ENCODE peak calls at places on chromosome 16, in eight cellular contexts. L, N, P, G, Q, X, T and F are unnamed samples.

GRCh38 chr16:88393034-88393433 is 10.3 kb downstream of the ZNF469 start:
- DNase-seq in P (no peak), Q (no peak), X (no peak), T (no peak), G (no peak), L (no peak), N (no peak), F (no peak)

GRCh38 chr16:16124438-16124837 is 98.9 kb downstream of the ABCC6 start:
- DNase-seq in N (no peak), L (no peak), Q (no peak), T (no peak), G (no peak), X (no peak), P (no peak), F (no peak)

GRCh38 chr16:22898874-22899348 is 84.9 kb downstream of the HS3ST2 start:
- DNase-seq in P (peak; percentile 97), X (no peak), N (peak; percentile 4), L (peak; percentile 17), Q (no peak), T (peak; percentile 52), G (peak; percentile 42), F (peak; percentile 27)

GRCh38 chr16:72198021-72198420 is 26.1 kb upstream of the PMFBP1 start:
- DNase-seq in G (no peak), L (peak; percentile 59), X (no peak), Q (no peak), N (peak; percentile 22), T (no peak), P (no peak), F (no peak)

GRCh38 chr16:69567031-69567680 is 1.4 kb downstream of the NFAT5 start:
- DNase-seq in X (no peak), P (peak; percentile 68), G (no peak), T (peak; percentile 26), N (no peak), Q (peak; percentile 37), L (no peak), F (no peak)

GRCh38 chr16:3490911-3491629 is 4.2 kb downstream of the C16orf90 start:
- DNase-seq in X (no peak), Q (no peak), G (no peak), N (no peak), T (no peak), P (peak; percentile 71), L (no peak), F (no peak)

GRCh38 chr16:23318639-23319038 is 16.5 kb downstream of the SCNN1B start:
- DNase-seq in G (no peak), L (no peak), N (no peak), T (no peak), P (no peak), X (no peak), Q (no peak), F (no peak)

GRCh38 chr16:50313596-50314483 is 47.5 kb downstream of the ADCY7 start:
- DNase-seq in G (peak; percentile 66), Q (no peak), L (no peak), X (no peak), P (peak; percentile 60), N (no peak), T (peak; percentile 73), F (no peak)

GRCh38 chr16:17205279-17206139 is 265.3 kb downstream of the XYLT1 start:
- DNase-seq in G (no peak), N (no peak), Q (no peak), X (no peak), P (peak; percentile 71), L (peak; percentile 50), T (no peak), F (no peak)

GRCh38 chr16:13835357-13835756 is 84.6 kb upstream of the ERCC4 start:
- DNase-seq in Q (peak; percentile 0), T (no peak), X (no peak), P (no peak), L (no peak), N (no peak), G (no peak), F (no peak)

GRCh38 chr16:81669473-81670350 is 109.4 kb upstream of the PLCG2 start:
- DNase-seq in P (no peak), L (no peak), X (no peak), G (no peak), N (no peak), T (no peak), Q (no peak), F (no peak)

GRCh38 chr16:1727651-1728624 is 21.9 kb downstream of the MAPK8IP3 start:
- DNase-seq in G (no peak), T (no peak), Q (no peak), X (no peak), N (no peak), L (no peak), P (no peak), F (no peak)

GRCh38 chr16:68233835-68234187 is 2.1 kb downstream of the ESRP2 start:
- DNase-seq in G (no peak), P (no peak), X (no peak), N (no peak), T (no peak), L (no peak), Q (no peak), F (no peak)

GRCh38 chr16:12059216-12059769 is 82.8 kb downstream of the SNX29 start:
- DNase-seq in T (no peak), Q (no peak), G (no peak), X (no peak), N (no peak), L (no peak), P (no peak), F (no peak)

GRCh38 chr16:78537511-78537910 is 438.1 kb downstream of the WWOX start:
- DNase-seq in Q (no peak), X (no peak), P (no peak), L (no peak), N (no peak), G (no peak), T (no peak), F (no peak)

GRCh38 chr16:12057276-12057675 is 80.7 kb downstream of the SNX29 start:
- DNase-seq in G (no peak), X (no peak), Q (no peak), L (peak; percentile 4), P (no peak), T (no peak), N (no peak), F (no peak)

GRCh38 chr16:61435356-61435755 is 600.9 kb downstream of the CDH8 start:
- DNase-seq in P (no peak), N (no peak), G (no peak), L (no peak), T (no peak), Q (no peak), X (no peak), F (peak; percentile 29)

GRCh38 chr16:946048-946395 is 24.8 kb downstream of the LMF1 start:
- DNase-seq in G (no peak), X (no peak), T (no peak), P (no peak), Q (no peak), N (no peak), L (no peak), F (no peak)

GRCh38 chr16:84730406-84731106 is 30.8 kb downstream of the USP10 start:
- DNase-seq in X (no peak), L (peak; percentile 93), N (peak; percentile 76), T (peak; percentile 47), G (peak; percentile 21), Q (no peak), P (no peak), F (peak; percentile 83)

GRCh38 chr16:50121278-50121677 is 31.8 kb upstream of the TENT4B start:
- DNase-seq in X (no peak), L (no peak), G (no peak), Q (peak; percentile 59), P (no peak), N (no peak), T (no peak), F (no peak)

GRCh38 chr16:28063611-28064061 is at the start of gene GSG1L:
- DNase-seq in N (no peak), X (no peak), L (no peak), P (no peak), G (no peak), T (no peak), Q (no peak), F (no peak)